ENCODE peak calls at places on chromosomes 2 and 18, in four cellular contexts. C is OCI-LY7, P is pancreas, N is uterus. Y is an unnamed sample.

GRCh38 chr2:238513346-238513745 is 86.6 kb downstream of the ASB1 start:
- DNase-seq in C (peak), N (no peak), P (peak), Y (peak)

GRCh38 chr2:96209011-96209728 is 543 bp upstream of the STARD7 start:
- DNase-seq in P (no peak), N (no peak), C (no peak), Y (no peak)

GRCh38 chr2:240402566-240403295 is 32.7 kb upstream of the GPC1 start:
- DNase-seq in N (no peak), P (no peak), C (no peak), Y (no peak)

GRCh38 chr18:13159579-13159978 is 59.0 kb upstream of the LDLRAD4 start:
- DNase-seq in P (no peak), N (no peak), C (peak), Y (peak)

GRCh38 chr2:184890311-184890710 is 292.0 kb downstream of the ZNF804A start:
- DNase-seq in P (no peak), N (no peak), C (no peak), Y (peak)

GRCh38 chr2:128416781-128417180 is 98.1 kb upstream of the HS6ST1 start:
- DNase-seq in P (peak), N (peak), C (no peak), Y (no peak)

GRCh38 chr2:205763708-205764501 is 81.6 kb downstream of the NRP2 start:
- DNase-seq in P (peak), N (peak), C (no peak), Y (peak)

GRCh38 chr2:106596844-106597243 is 109.7 kb downstream of the CD8B2 start:
- DNase-seq in N (no peak), C (peak), P (no peak), Y (peak)

GRCh38 chr2:190534310-190535118 is at the start of gene NEMP2:
- DNase-seq in P (peak), C (peak), N (peak), Y (peak)

GRCh38 chr2:159045545-159046454 is 77.4 kb downstream of the TANC1 start:
- DNase-seq in P (no peak), C (no peak), N (no peak), Y (no peak)

GRCh38 chr2:232731470-232731869 is 34.3 kb downstream of the GIGYF2 start:
- DNase-seq in P (no peak), C (no peak), N (no peak), Y (no peak)

GRCh38 chr2:64260817-64261216 is 116.6 kb upstream of the PELI1 start:
- DNase-seq in C (peak), P (no peak), N (peak), Y (peak)

GRCh38 chr2:67726416-67726815 is 329.3 kb downstream of the ETAA1 start:
- DNase-seq in C (no peak), N (no peak), P (no peak), Y (no peak)

GRCh38 chr2:100397117-100397860 is 20.2 kb downstream of the CHST10 start:
- DNase-seq in P (no peak), C (no peak), N (no peak), Y (no peak)

GRCh38 chr2:70935468-70936164 is at the start of gene ATP6V1B1:
- DNase-seq in C (no peak), P (peak), N (no peak), Y (no peak)

GRCh38 chr2:8090748-8091700 is 590.8 kb upstream of the ID2 start:
- DNase-seq in C (peak), P (no peak), N (peak), Y (peak)

GRCh38 chr2:231212329-231212845 is 14.0 kb downstream of the ARMC9 start:
- DNase-seq in N (no peak), P (no peak), C (no peak), Y (no peak)

GRCh38 chr2:148614024-148614331 is 30.6 kb upstream of the EPC2 start:
- DNase-seq in N (no peak), C (no peak), P (no peak), Y (no peak)

GRCh38 chr18:76435321-76435989 is 59.6 kb downstream of the ZNF516 start:
- DNase-seq in N (no peak), C (no peak), P (no peak), Y (no peak)

GRCh38 chr2:216119144-216119543 is 10.0 kb downstream of the XRCC5 start:
- DNase-seq in P (no peak), C (no peak), N (no peak), Y (no peak)